ENCODE peak calls at places on chromosomes 3 and 15, in six cellular contexts. V, F, R, E, L and P are unnamed samples.

GRCh38 chr3:132486086-132486485 is 68.8 kb downstream of the DNAJC13 start:
- DNase-seq in V (no peak), F (no peak), R (peak; percentile 78), E (peak; percentile 48), L (peak; percentile 20), P (no peak)

GRCh38 chr3:143811602-143812001 is 36.7 kb downstream of the SLC9A9 start:
- DNase-seq in V (no peak), F (no peak), R (peak; percentile 67), E (peak; percentile 68), L (no peak), P (no peak)

GRCh38 chr3:45132568-45133211 is 13.5 kb downstream of the CDCP1 start:
- DNase-seq in V (no peak), F (no peak), R (no peak), E (no peak), L (no peak), P (no peak)

GRCh38 chr15:88274534-88275460 is 18.3 kb upstream of the NTRK3 start:
- DNase-seq in V (peak; percentile 31), F (peak; percentile 86), R (peak; percentile 9), E (peak; percentile 64), L (peak; percentile 16), P (peak; percentile 89)

GRCh38 chr15:70559223-70559823 is 204.0 kb downstream of the UACA start:
- DNase-seq in V (no peak), F (peak; percentile 44), R (no peak), E (peak; percentile 52), L (no peak), P (no peak)

GRCh38 chr3:151016421-151016820 is 43.9 kb upstream of the CLRN1 start:
- DNase-seq in V (no peak), F (no peak), R (peak; percentile 61), E (peak; percentile 54), L (no peak), P (peak; percentile 83)

GRCh38 chr3:127888564-127889107 is 26.4 kb upstream of the KBTBD12 start:
- DNase-seq in V (no peak), F (no peak), R (no peak), E (peak; percentile 30), L (no peak), P (no peak)

GRCh38 chr15:97521894-97522293 is 438.6 kb upstream of the ARRDC4 start:
- DNase-seq in V (no peak), F (no peak), R (no peak), E (peak; percentile 6), L (no peak), P (no peak)

GRCh38 chr3:156171517-156172267 is 51.3 kb downstream of the KCNAB1 start:
- DNase-seq in V (peak; percentile 80), F (no peak), R (no peak), E (no peak), L (no peak), P (no peak)

GRCh38 chr3:45915518-45916231 is 27.6 kb upstream of the CXCR6 start:
- DNase-seq in V (no peak), F (no peak), R (peak; percentile 40), E (peak; percentile 90), L (peak; percentile 51), P (peak; percentile 96)

GRCh38 chr15:98155356-98155755 is 194.9 kb downstream of the ARRDC4 start:
- DNase-seq in V (no peak), F (no peak), R (no peak), E (peak; percentile 54), L (peak; percentile 43), P (no peak)

GRCh38 chr15:62901916-62902554 is 140.5 kb upstream of the TPM1 start:
- DNase-seq in V (no peak), F (no peak), R (no peak), E (peak; percentile 38), L (no peak), P (peak; percentile 41)

GRCh38 chr15:40052604-40053003 is 13.6 kb upstream of the SRP14 start:
- DNase-seq in V (no peak), F (no peak), R (no peak), E (no peak), L (no peak), P (no peak)

GRCh38 chr3:142580061-142580423 is 1.5 kb upstream of the ATR start:
- DNase-seq in V (no peak), F (no peak), R (no peak), E (no peak), L (no peak), P (no peak)

GRCh38 chr15:75843618-75844610 is 667 bp downstream of the UBE2Q2 start:
- DNase-seq in V (peak; percentile 45), F (peak; percentile 58), R (peak; percentile 55), E (peak; percentile 81), L (no peak), P (peak; percentile 97)

GRCh38 chr3:63960048-63960711 is 48.0 kb upstream of the SCAANT1 start:
- DNase-seq in V (no peak), F (no peak), R (peak; percentile 52), E (peak; percentile 88), L (peak; percentile 62), P (no peak)